ENCODE peak calls at places on chromosomes 5 and 9, in five cellular contexts. T, U, H, O and E are unnamed samples.

GRCh38 chr9:126033318-126033717 is 286.1 kb downstream of the PBX3 start:
- DNase-seq in H (no peak), O (no peak), U (no peak), T (no peak), E (no peak)

GRCh38 chr9:96294146-96294545 is 7.8 kb downstream of the HSD17B3 start:
- DNase-seq in H (no peak), U (no peak), O (no peak), T (no peak), E (no peak)

GRCh38 chr5:179732918-179733763 is 519 bp downstream of the MAML1 start:
- DNase-seq in O (peak; percentile 35), T (no peak), U (peak; percentile 36), H (peak; percentile 58), E (no peak)

GRCh38 chr9:89781838-89782237 is 177.0 kb downstream of the GADD45G start:
- DNase-seq in H (no peak), O (peak; percentile 51), U (no peak), T (no peak), E (peak; percentile 64)

GRCh38 chr9:134378901-134379338 is 52.7 kb downstream of the RXRA start:
- DNase-seq in H (no peak), O (no peak), T (no peak), U (peak; percentile 67), E (no peak)

GRCh38 chr5:64872044-64872443 is 103.3 kb downstream of the CWC27 start:
- DNase-seq in U (no peak), H (no peak), T (no peak), O (no peak), E (no peak)

GRCh38 chr5:65986050-65986451 is 59.7 kb downstream of the ERBIN start:
- DNase-seq in T (no peak), U (no peak), H (no peak), O (no peak), E (no peak)

GRCh38 chr5:80117446-80117845 is 82.3 kb downstream of the THBS4 start:
- DNase-seq in H (no peak), T (no peak), O (no peak), U (no peak), E (no peak)

GRCh38 chr5:174402224-174402812 is 322.1 kb upstream of the MSX2 start:
- DNase-seq in T (no peak), U (no peak), O (no peak), H (peak; percentile 28), E (no peak)

GRCh38 chr5:62343428-62343827 is 37.4 kb downstream of the KIF2A start:
- DNase-seq in H (no peak), O (no peak), U (no peak), T (no peak), E (no peak)

GRCh38 chr9:135070198-135070951 is 17.1 kb upstream of the OLFM1 start:
- DNase-seq in T (no peak), H (peak; percentile 48), U (peak; percentile 1), O (no peak), E (no peak)

GRCh38 chr5:151202381-151203139 is 21.3 kb downstream of the CCDC69 start:
- DNase-seq in O (no peak), U (no peak), H (no peak), T (no peak), E (no peak)

GRCh38 chr9:93672622-93673270 is 96.4 kb downstream of the PHF2 start:
- DNase-seq in U (no peak), H (no peak), O (no peak), T (no peak), E (no peak)